ENCODE peak calls at places on chromosome 3, in six cellular contexts. D is SK-N-MC, N is colonic mucosa, Q is IMR-90, B is fibroblast of lung, O is GM23248. S is an unnamed sample.
A peak's percentile ranks its signal among the peaks of the same experiment; 100 is the strongest.

GRCh38 chr3:10702961-10703740 is 112.9 kb upstream of the SLC6A11 start:
- DNase-seq in D (no peak), N (no peak), Q (no peak), B (no peak), O (peak; percentile 28), S (peak; percentile 15)

GRCh38 chr3:56193531-56193930 is 274.7 kb downstream of the ERC2 start:
- DNase-seq in D (no peak), N (no peak), Q (no peak), B (no peak), O (no peak), S (no peak)

GRCh38 chr3:149400645-149401044 is 23.2 kb upstream of the TM4SF1 start:
- DNase-seq in D (no peak), N (no peak), Q (peak; percentile 45), B (no peak), O (no peak), S (no peak)

GRCh38 chr3:58179235-58180098 is 31.3 kb downstream of the DNASE1L3 start:
- DNase-seq in D (no peak), N (no peak), Q (no peak), B (no peak), O (no peak), S (no peak)

GRCh38 chr3:187498211-187498610 is 130.0 kb downstream of the RTP4 start:
- DNase-seq in D (no peak), N (no peak), Q (no peak), B (no peak), O (no peak), S (no peak)

GRCh38 chr3:46669191-46669999 is 24.1 kb downstream of the ALS2CL start:
- DNase-seq in D (no peak), N (no peak), Q (no peak), B (no peak), O (no peak), S (no peak)

GRCh38 chr3:50370594-50370993 is 11.3 kb upstream of the TMEM115 start:
- DNase-seq in D (peak; percentile 42), N (no peak), Q (peak; percentile 23), B (no peak), O (peak; percentile 42), S (peak; percentile 52)

GRCh38 chr3:56157693-56158092 is 310.6 kb downstream of the ERC2 start:
- DNase-seq in D (no peak), N (no peak), Q (no peak), B (peak; percentile 51), O (peak; percentile 65), S (no peak)

GRCh38 chr3:170867143-170867542 is 2.9 kb downstream of the RPL22L1 start:
- DNase-seq in D (no peak), N (no peak), Q (peak; percentile 39), B (no peak), O (peak; percentile 17), S (no peak)

GRCh38 chr3:18354706-18355105 is 70.4 kb downstream of the SATB1 start:
- DNase-seq in D (no peak), N (no peak), Q (no peak), B (peak; percentile 63), O (peak; percentile 8), S (no peak)

GRCh38 chr3:177724020-177724638 is 526.8 kb upstream of the TBL1XR1 start:
- DNase-seq in D (no peak), N (peak; percentile 29), Q (no peak), B (no peak), O (no peak), S (peak; percentile 44)

GRCh38 chr3:8491246-8491645 is 10.4 kb upstream of the LMCD1 start:
- DNase-seq in D (no peak), N (no peak), Q (no peak), B (peak; percentile 31), O (peak; percentile 5), S (no peak)

GRCh38 chr3:83941990-83942710 is 1016.6 kb upstream of the CADM2 start:
- DNase-seq in D (no peak), N (no peak), Q (no peak), B (no peak), O (no peak), S (no peak)

GRCh38 chr3:123652346-123652984 is 67.6 kb upstream of the HACD2 start:
- DNase-seq in D (no peak), N (peak; percentile 88), Q (peak; percentile 61), B (peak; percentile 62), O (peak; percentile 88), S (peak; percentile 75)

GRCh38 chr3:181711325-181712135 is at the start of gene SOX2:
- DNase-seq in D (no peak), N (peak; percentile 57), Q (peak; percentile 4), B (peak; percentile 90), O (peak; percentile 55), S (peak; percentile 87)

GRCh38 chr3:176505878-176506621 is 691.2 kb downstream of the TBL1XR1 start:
- DNase-seq in D (no peak), N (no peak), Q (no peak), B (no peak), O (no peak), S (no peak)

GRCh38 chr3:50166309-50167019 is 11.3 kb downstream of the SEMA3F start:
- DNase-seq in D (no peak), N (no peak), Q (no peak), B (peak; percentile 79), O (no peak), S (no peak)

GRCh38 chr3:184532940-184533732 is 28.4 kb upstream of the EPHB3 start:
- DNase-seq in D (no peak), N (peak; percentile 9), Q (no peak), B (no peak), O (no peak), S (no peak)

GRCh38 chr3:158789592-158789991 is 12.3 kb upstream of the MFSD1 start:
- DNase-seq in D (no peak), N (no peak), Q (peak; percentile 81), B (peak; percentile 60), O (peak; percentile 67), S (peak; percentile 75)

GRCh38 chr3:126439968-126440708 is 35.6 kb downstream of the ZXDC start:
- DNase-seq in D (no peak), N (peak; percentile 7), Q (no peak), B (no peak), O (no peak), S (no peak)

GRCh38 chr3:149151843-149152242 is 22.4 kb downstream of the HPS3 start:
- DNase-seq in D (no peak), N (no peak), Q (peak; percentile 76), B (peak; percentile 75), O (peak; percentile 48), S (peak; percentile 72)

GRCh38 chr3:187507905-187508304 is 139.7 kb downstream of the RTP4 start:
- DNase-seq in D (no peak), N (no peak), Q (no peak), B (no peak), O (no peak), S (no peak)

GRCh38 chr3:143471705-143472104 is 352.1 kb downstream of the CHST2 start:
- DNase-seq in D (no peak), N (no peak), Q (no peak), B (no peak), O (no peak), S (no peak)

GRCh38 chr3:25103391-25103790 is 324.7 kb upstream of the RARB start:
- DNase-seq in D (no peak), N (no peak), Q (no peak), B (no peak), O (no peak), S (no peak)

GRCh38 chr3:133075027-133075426 is 36.8 kb downstream of the TMEM108 start:
- DNase-seq in D (no peak), N (no peak), Q (no peak), B (no peak), O (no peak), S (no peak)

GRCh38 chr3:59654120-59654952 is 604.5 kb upstream of the CFAP20DC start:
- DNase-seq in D (no peak), N (no peak), Q (peak; percentile 11), B (peak; percentile 38), O (peak; percentile 63), S (no peak)

GRCh38 chr3:36697397-36698001 is 66.9 kb downstream of the DCLK3 start:
- DNase-seq in D (no peak), N (no peak), Q (no peak), B (no peak), O (no peak), S (no peak)

GRCh38 chr3:52399131-52399530 is 45.8 kb downstream of the SEMA3G start:
- DNase-seq in D (no peak), N (no peak), Q (no peak), B (no peak), O (no peak), S (no peak)

GRCh38 chr3:146504546-146505197 is 35.3 kb upstream of the PLSCR2 start:
- DNase-seq in D (no peak), N (no peak), Q (no peak), B (peak; percentile 19), O (no peak), S (peak; percentile 49)
- H3K27ac ChIP-seq in D (no peak overlapping the region), N (peak overlapping the region; percentile 72), Q (no peak overlapping the region), B (no peak overlapping the region), O (peak overlapping the region; percentile 68), S (no peak overlapping the region)

DNA sequence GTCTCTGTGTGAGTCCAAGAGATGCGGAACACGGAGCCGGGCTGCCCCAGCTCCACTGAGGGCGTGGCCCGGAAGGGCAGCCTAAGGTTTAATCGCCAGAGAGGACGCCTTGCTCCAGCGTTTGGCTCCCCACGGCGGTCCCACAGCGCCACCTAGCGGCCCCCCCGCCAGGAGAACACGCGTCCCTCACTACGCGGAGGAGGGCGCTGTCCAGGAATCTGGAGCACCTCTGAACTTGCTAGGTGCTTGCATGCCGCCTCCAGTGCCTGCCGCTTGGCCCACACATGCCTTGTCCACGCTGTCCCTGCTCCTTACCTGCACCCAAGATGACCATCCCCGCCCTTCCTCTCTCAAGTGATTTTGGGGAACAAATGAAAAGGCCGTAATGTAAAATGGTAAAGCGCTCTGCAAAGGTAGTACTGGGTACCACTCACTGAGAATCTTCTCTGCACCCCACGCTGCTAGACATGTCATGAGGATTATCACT is 14.4 kb upstream of the MRPS22 start:
- DNase-seq in D (no peak), N (peak; percentile 92), Q (peak; percentile 63), B (peak; percentile 64), O (peak; percentile 91), S (peak; percentile 74)
- H3K9ac ChIP-seq in D (no peak overlapping the region), N (no peak overlapping the region), Q (no peak overlapping the region), B (no peak overlapping the region), O (no peak overlapping the region), S (no peak overlapping the region)

DNA sequence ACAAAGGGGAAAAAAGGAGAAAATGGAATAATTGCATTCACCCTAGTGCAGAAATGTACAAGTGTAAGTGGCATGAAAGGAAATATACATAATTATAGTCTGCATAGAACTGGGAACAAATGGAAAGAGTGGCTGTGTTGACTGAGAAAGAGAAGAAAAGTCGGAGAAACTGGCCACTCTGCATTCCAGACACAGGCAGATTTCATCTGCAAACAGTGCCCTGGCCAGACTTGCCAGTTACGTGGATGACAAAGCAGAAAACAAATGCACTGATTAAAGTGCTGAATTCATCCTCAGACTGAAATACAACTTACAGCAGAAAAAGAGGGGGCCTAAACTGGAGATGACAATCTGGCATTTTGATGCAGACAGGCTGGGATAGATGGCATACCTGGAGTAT is 129.8 kb downstream of the FGF12 start:
- DNase-seq in D (no peak), N (no peak), Q (no peak), B (no peak), O (no peak), S (no peak)
- H3K27ac ChIP-seq in D (no peak overlapping the region), N (no peak overlapping the region), Q (no peak overlapping the region), B (no peak overlapping the region), O (no peak overlapping the region), S (no peak overlapping the region)

DNA sequence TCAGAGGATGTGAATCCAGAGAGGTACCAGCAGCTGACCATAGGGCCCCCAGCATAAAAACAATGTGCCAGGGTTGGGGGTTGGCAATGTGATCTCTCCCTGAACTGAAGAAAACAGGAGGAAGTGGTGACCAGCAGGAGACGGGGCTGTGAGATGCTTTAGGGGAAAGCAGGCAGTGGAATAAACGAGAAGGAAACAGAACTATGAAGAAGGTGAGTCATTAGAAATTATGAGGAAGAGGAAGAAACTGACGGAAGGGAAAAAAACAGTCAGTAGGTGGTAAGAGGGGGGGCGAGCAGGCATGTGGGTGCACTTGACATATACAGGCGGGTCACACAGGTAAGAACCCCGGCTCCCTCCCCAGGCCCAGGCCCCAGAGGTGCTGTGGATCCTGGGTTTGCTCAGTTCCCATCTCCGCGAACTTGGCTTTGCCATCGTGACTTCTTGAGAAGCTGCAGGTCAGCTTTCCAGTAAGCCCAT is 42.2 kb upstream of the B3GNT5 start:
- DNase-seq in D (no peak), N (no peak), Q (no peak), B (no peak), O (no peak), S (no peak)
- H3K9ac ChIP-seq in D (no peak overlapping the region), N (no peak overlapping the region), Q (no peak overlapping the region), B (no peak overlapping the region), O (no peak overlapping the region), S (no peak overlapping the region)